ENCODE peak calls at places on chromosomes 6 and 20, in five cellular contexts. S is stomach; R is right lobe of liver; N is CD8-positive, alpha-beta T cell; V is uterus. D is an unnamed sample.
A peak's percentile ranks its signal among the peaks of the same experiment; 100 is the strongest.

GRCh38 chr6:108106261-108106660 is 31.7 kb upstream of the OSTM1 start:
- DNase-seq in S (no peak), R (no peak), N (no peak), V (no peak), D (no peak)

GRCh38 chr6:53496797-53497196 is 48.1 kb downstream of the GCLC start:
- DNase-seq in S (no peak), R (no peak), N (no peak), V (no peak), D (no peak)

GRCh38 chr20:13984211-13984610 is 6.2 kb downstream of the SEL1L2 start:
- DNase-seq in S (no peak), R (no peak), N (no peak), V (no peak), D (no peak)

GRCh38 chr6:141988327-141988726 is 144.4 kb upstream of the GJE1 start:
- DNase-seq in S (no peak), R (no peak), N (no peak), V (no peak), D (no peak)

GRCh38 chr6:39411001-39411400 is 88.5 kb upstream of the KCNK16 start:
- DNase-seq in S (no peak), R (no peak), N (no peak), V (no peak), D (no peak)

GRCh38 chr6:3848925-3849605 is at the start of gene FAM50B:
- DNase-seq in S (peak; percentile 94), R (peak; percentile 96), N (peak; percentile 91), V (peak; percentile 96), D (peak; percentile 96)

GRCh38 chr6:144265061-144265357 is 20.1 kb upstream of the UTRN start:
- DNase-seq in S (no peak), R (no peak), N (no peak), V (no peak), D (no peak)

GRCh38 chr6:82017316-82017715 is 230.2 kb downstream of the IBTK start:
- DNase-seq in S (no peak), R (no peak), N (no peak), V (peak; percentile 52), D (no peak)

GRCh38 chr6:168209420-168209819 is 110.2 kb downstream of the DACT2 start:
- DNase-seq in S (no peak), R (no peak), N (no peak), V (no peak), D (no peak)

GRCh38 chr6:134707342-134707982 is 242.4 kb downstream of the ALDH8A1 start:
- DNase-seq in S (no peak), R (no peak), N (no peak), V (no peak), D (no peak)

GRCh38 chr6:13558718-13559117 is 15.7 kb upstream of the SIRT5 start:
- DNase-seq in S (no peak), R (no peak), N (no peak), V (no peak), D (no peak)

GRCh38 chr6:3210024-3210610 is 17.3 kb downstream of the TUBB2B start:
- DNase-seq in S (no peak), R (no peak), N (no peak), V (no peak), D (no peak)

GRCh38 chr6:142671791-142672190 is 273.2 kb downstream of the HIVEP2 start:
- DNase-seq in S (no peak), R (no peak), N (no peak), V (no peak), D (no peak)

GRCh38 chr6:118668761-118669411 is 17.5 kb upstream of the CEP85L start:
- DNase-seq in S (no peak), R (no peak), N (no peak), V (no peak), D (no peak)

GRCh38 chr6:97440590-97441176 is 157.7 kb upstream of the MMS22L start:
- DNase-seq in S (no peak), R (no peak), N (no peak), V (no peak), D (no peak)

GRCh38 chr6:104884867-104885517 is 25.3 kb upstream of the HACE1 start:
- DNase-seq in S (no peak), R (no peak), N (no peak), V (no peak), D (no peak)

GRCh38 chr6:150176152-150176551 is 33.3 kb downstream of the PPP1R14C start:
- DNase-seq in S (peak; percentile 48), R (no peak), N (no peak), V (no peak), D (peak; percentile 45)

GRCh38 chr20:15316556-15316955 is 979.1 kb upstream of the FLRT3 start:
- DNase-seq in S (no peak), R (no peak), N (no peak), V (no peak), D (no peak)

GRCh38 chr6:81589465-81590313 is 162.8 kb downstream of the TENT5A start:
- DNase-seq in S (peak; percentile 27), R (peak; percentile 39), N (no peak), V (no peak), D (no peak)

GRCh38 chr6:2450546-2450945 is 205.1 kb upstream of the GMDS start:
- DNase-seq in S (peak; percentile 80), R (no peak), N (no peak), V (no peak), D (no peak)

GRCh38 chr6:28634758-28635546 is 109.3 kb downstream of the GPX5 start:
- DNase-seq in S (no peak), R (peak; percentile 57), N (no peak), V (no peak), D (no peak)

GRCh38 chr20:60680554-60680953 is 571.5 kb upstream of the CDH4 start:
- DNase-seq in S (no peak), R (no peak), N (no peak), V (no peak), D (no peak)

GRCh38 chr20:46823271-46823747 is 71.3 kb upstream of the EYA2 start:
- DNase-seq in S (peak; percentile 47), R (peak; percentile 80), N (no peak), V (peak; percentile 57), D (no peak)

GRCh38 chr6:18464176-18464575 is 77.0 kb downstream of the RNF144B start:
- DNase-seq in S (no peak), R (no peak), N (no peak), V (no peak), D (no peak)

GRCh38 chr6:18465410-18466154 is 78.4 kb downstream of the RNF144B start:
- DNase-seq in S (no peak), R (no peak), N (no peak), V (no peak), D (no peak)

GRCh38 chr6:18468162-18468843 is 81.2 kb downstream of the RNF144B start:
- DNase-seq in S (no peak), R (no peak), N (no peak), V (no peak), D (no peak)

GRCh38 chr6:18467741-18468140 is 80.6 kb downstream of the RNF144B start:
- DNase-seq in S (no peak), R (no peak), N (no peak), V (no peak), D (no peak)

DNA sequence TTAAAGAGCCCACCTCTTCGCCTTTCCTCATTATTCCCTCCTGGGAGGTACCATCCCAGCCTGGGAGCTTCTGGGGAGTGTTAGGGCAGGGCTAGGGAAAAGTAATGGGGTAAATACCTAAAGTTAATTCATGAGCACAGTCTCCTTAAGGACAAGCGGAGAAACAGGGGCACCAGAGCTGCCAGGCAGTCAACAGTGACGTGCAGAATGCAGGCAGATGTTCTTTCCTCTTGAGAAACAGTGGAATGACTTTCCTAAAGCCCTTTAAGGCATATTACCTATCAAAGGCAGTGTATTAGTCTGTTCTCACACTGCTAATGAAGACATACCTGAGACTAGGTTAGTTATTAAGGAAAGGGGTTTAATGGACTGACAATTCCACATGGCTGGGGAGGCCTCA is 76.3 kb downstream of the RNF144B start:
- DNase-seq in S (no peak), R (no peak), N (no peak), V (no peak), D (no peak)
- H3K4me1 ChIP-seq in S (peaks cover 17% of the 10 kb centered on the region), R (peaks cover 28% of the 10 kb centered on the region), N (no peaks in the 10 kb centered on the region), V (no peaks in the 10 kb centered on the region), D (no peaks in the 10 kb centered on the region)

GRCh38 chr6:37566209-37566859 is 66.6 kb upstream of the CCDC167 start:
- DNase-seq in S (peak; percentile 63), R (peak; percentile 64), N (peak; percentile 72), V (peak; percentile 32), D (peak; percentile 85)
- H3K4me3 ChIP-seq in S (peak overlapping the region; percentile 42), R (no peak overlapping the region), N (peak overlapping the region; percentile 2), V (peak overlapping the region; percentile 24), D (no peak overlapping the region)

DNA sequence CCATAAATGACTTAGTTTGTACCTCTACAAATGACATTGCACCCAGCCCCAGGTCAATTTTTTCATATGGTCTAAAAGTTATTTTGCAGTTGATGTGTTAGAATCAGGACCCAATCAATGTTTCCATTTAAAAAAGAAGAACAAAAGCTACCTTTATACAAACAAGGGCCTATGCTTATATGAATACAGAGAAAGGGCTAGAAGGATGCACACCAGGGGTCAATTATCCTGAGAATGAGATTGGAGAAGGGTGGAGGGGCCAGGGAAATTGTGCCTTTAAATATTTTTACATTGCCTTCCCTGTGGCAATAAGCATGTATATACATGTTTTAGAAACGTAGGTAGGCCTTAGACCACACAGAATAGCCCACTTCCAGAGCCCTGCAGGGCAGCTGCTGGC is 12.7 kb downstream of the EXOC2 start:
- DNase-seq in S (no peak), R (no peak), N (no peak), V (no peak), D (no peak)
- H3K27ac ChIP-seq in S (no peak overlapping the region), R (no peak overlapping the region), N (no peak overlapping the region), V (no peak overlapping the region), D (no peak overlapping the region)

GRCh38 chr6:111791415-111791814 is 81.8 kb downstream of the FYN start:
- DNase-seq in S (no peak), R (no peak), N (no peak), V (no peak), D (no peak)

GRCh38 chr6:111792241-111792640 is 81.0 kb downstream of the FYN start:
- DNase-seq in S (no peak), R (no peak), N (no peak), V (no peak), D (no peak)

GRCh38 chr6:111789593-111789992 is 83.7 kb downstream of the FYN start:
- DNase-seq in S (no peak), R (no peak), N (no peak), V (peak; percentile 58), D (no peak)

GRCh38 chr6:111792914-111793700 is 80.1 kb downstream of the FYN start:
- DNase-seq in S (no peak), R (no peak), N (no peak), V (no peak), D (no peak)

DNA sequence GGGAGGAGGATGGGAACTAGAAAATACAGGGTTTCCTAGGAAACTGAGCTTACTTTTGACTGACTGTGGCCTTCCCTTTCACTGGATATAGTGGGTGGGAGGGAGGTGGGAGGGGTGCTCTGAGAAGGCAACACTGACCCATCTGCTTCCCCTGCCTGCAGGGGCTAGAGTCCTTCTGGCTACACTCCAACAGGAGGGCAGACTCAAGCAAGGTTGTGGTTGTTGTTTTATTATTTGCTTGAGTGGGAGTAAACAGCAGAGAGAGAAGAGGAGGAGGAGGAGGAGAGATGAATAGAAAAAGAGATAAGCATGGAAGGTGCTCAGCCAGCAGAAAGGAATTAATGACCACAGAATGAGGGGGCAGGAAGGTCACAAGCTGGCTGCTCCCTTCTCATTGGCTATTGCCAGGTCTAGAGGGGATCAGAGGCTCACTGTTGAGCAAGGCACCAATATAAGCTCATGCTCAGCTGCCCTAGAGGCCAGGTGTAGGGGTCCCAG is 84.4 kb downstream of the FYN start:
- DNase-seq in S (no peak), R (no peak), N (no peak), V (no peak), D (no peak)
- H3K4me1 ChIP-seq in S (peaks cover 8% of the 10 kb centered on the region), R (no peaks in the 10 kb centered on the region), N (peaks cover 49% of the 10 kb centered on the region), V (peaks cover 8% of the 10 kb centered on the region), D (peaks cover 32% of the 10 kb centered on the region)

D was measured in left lung.